ENCODE peak calls at places on chromosome 17, in eight cellular contexts. B is WERI-Rb-1; I is H54; T is stimulated activated CD4-positive, alpha-beta T cell treated with anti-CD3 and anti-CD28 coated beads, TNF-alpha, amount 100 ng/mL, for 24 hours; W is cardiac muscle cell; S is T follicular helper cell; P is ureter; H is SHP77. E is an unnamed sample.

GRCh38 chr17:7380855-7381683 is at the start of gene TNK1:
- DNase-seq in B (peak; percentile 72), I (no peak), T (no peak), W (peak; percentile 36), S (no peak), P (peak; percentile 80), H (no peak), E (no peak)

GRCh38 chr17:65254166-65254565 is 117.0 kb downstream of the RGS9 start:
- DNase-seq in B (no peak), I (no peak), T (no peak), W (peak; percentile 61), S (no peak), P (no peak), H (no peak), E (no peak)

GRCh38 chr17:45228121-45228941 is 6.6 kb downstream of the FMNL1 start:
- DNase-seq in B (no peak), I (no peak), T (no peak), W (no peak), S (no peak), P (no peak), H (peak; percentile 20), E (no peak)

GRCh38 chr17:57455063-57455914 is 199.0 kb downstream of the MSI2 start:
- DNase-seq in B (no peak), I (no peak), T (no peak), W (no peak), S (no peak), P (no peak), H (peak; percentile 47), E (no peak)

GRCh38 chr17:37828313-37829124 is 83.7 kb upstream of the HNF1B start:
- DNase-seq in B (no peak), I (peak; percentile 30), T (no peak), W (no peak), S (no peak), P (no peak), H (no peak), E (no peak)

GRCh38 chr17:41521574-41522261 is 3.0 kb upstream of the KRT15 start:
- DNase-seq in B (no peak), I (peak; percentile 88), T (no peak), W (no peak), S (no peak), P (peak; percentile 86), H (no peak), E (peak; percentile 37)

GRCh38 chr17:27529230-27529796 is 73.1 kb downstream of the KSR1 start:
- DNase-seq in B (peak; percentile 57), I (no peak), T (no peak), W (peak; percentile 34), S (no peak), P (no peak), H (no peak), E (peak; percentile 17)

GRCh38 chr17:79742951-79743476 is 12.3 kb downstream of the ENPP7 start:
- DNase-seq in B (no peak), I (no peak), T (no peak), W (no peak), S (no peak), P (no peak), H (no peak), E (no peak)

GRCh38 chr17:4407851-4408250 is 25.9 kb upstream of the SPNS3 start:
- DNase-seq in B (no peak), I (no peak), T (no peak), W (no peak), S (no peak), P (peak; percentile 61), H (peak; percentile 12), E (no peak)

GRCh38 chr17:66760324-66760723 is 74.6 kb upstream of the CACNG5 start:
- DNase-seq in B (no peak), I (no peak), T (no peak), W (no peak), S (no peak), P (no peak), H (no peak), E (no peak)

GRCh38 chr17:69254187-69254586 is 25.6 kb upstream of the ABCA10 start:
- DNase-seq in B (no peak), I (no peak), T (no peak), W (no peak), S (no peak), P (no peak), H (no peak), E (no peak)

GRCh38 chr17:49997256-49997735 is 2.3 kb upstream of the DLX3 start:
- DNase-seq in B (no peak), I (no peak), T (no peak), W (no peak), S (no peak), P (no peak), H (no peak), E (peak; percentile 7)

GRCh38 chr17:49121696-49122292 is 10.8 kb upstream of the B4GALNT2 start:
- DNase-seq in B (no peak), I (no peak), T (no peak), W (no peak), S (no peak), P (no peak), H (no peak), E (no peak)

GRCh38 chr17:81794509-81794908 is 9.4 kb upstream of the GCGR start:
- DNase-seq in B (peak; percentile 47), I (no peak), T (no peak), W (peak; percentile 42), S (no peak), P (no peak), H (no peak), E (no peak)

E was measured in SK-MEL-5.